ENCODE peak calls at places on chromosomes 12 and 14, in nine cellular contexts. C, V, H, N, K, W, X, P and Q are unnamed samples.

GRCh38 chr12:125794401-125794800 is 729.2 kb downstream of the AACS start:
- DNase-seq in C (no peak), P (no peak), X (no peak), W (peak), V (no peak), N (no peak), K (no peak), H (peak), Q (no peak)

GRCh38 chr12:106138279-106138645 is 492 bp downstream of the NUAK1 start:
- DNase-seq in N (no peak), H (no peak), P (no peak), X (no peak), V (no peak), K (no peak), C (no peak), W (no peak), Q (peak)

GRCh38 chr12:5388581-5389535 is 43.0 kb upstream of the NTF3 start:
- DNase-seq in X (no peak), W (peak), V (no peak), C (no peak), K (peak), H (peak), P (no peak), N (no peak), Q (no peak)

GRCh38 chr12:115506822-115507629 is 770.5 kb downstream of the MED13L start:
- DNase-seq in W (peak), H (peak), X (no peak), C (no peak), P (no peak), N (no peak), K (no peak), V (no peak), Q (no peak)

GRCh38 chr14:91113829-91114078 is at the start of gene DGLUCY:
- DNase-seq in K (peak), V (no peak), W (no peak), P (no peak), X (peak), H (no peak), N (peak), C (peak), Q (peak)

GRCh38 chr14:64765740-64766302 is 61.6 kb downstream of the PLEKHG3 start:
- DNase-seq in X (no peak), W (no peak), C (no peak), V (peak), N (no peak), H (no peak), K (no peak), P (no peak), Q (no peak)

GRCh38 chr12:55847033-55847432 is 4.3 kb upstream of the MMP19 start:
- DNase-seq in W (peak), C (peak), V (peak), X (no peak), H (no peak), P (no peak), K (no peak), N (no peak), Q (no peak)

GRCh38 chr12:77940011-77940423 is 109.3 kb downstream of the NAV3 start:
- DNase-seq in H (peak), P (no peak), K (no peak), W (peak), N (no peak), C (no peak), V (no peak), X (no peak), Q (no peak)

GRCh38 chr14:54901380-54902142 is 1.1 kb downstream of the GCH1 start:
- DNase-seq in P (no peak), X (no peak), N (no peak), K (peak), C (no peak), V (no peak), H (peak), W (no peak), Q (no peak)

GRCh38 chr12:12837025-12837872 is 24.1 kb downstream of the DDX47 start:
- DNase-seq in K (peak), C (peak), X (peak), H (peak), W (peak), P (peak), V (peak), N (no peak), Q (peak)

GRCh38 chr12:71799105-71799504 is 40.5 kb upstream of the TBC1D15 start:
- DNase-seq in N (no peak), K (peak), V (no peak), C (no peak), X (no peak), W (peak), P (no peak), H (peak), Q (no peak)

GRCh38 chr14:31070431-31070830 is 44.3 kb upstream of the STRN3 start:
- DNase-seq in N (no peak), X (no peak), H (no peak), P (no peak), K (peak), V (no peak), C (no peak), W (peak), Q (no peak)